ENCODE peak calls at places on chromosomes 3 and 15, in four cellular contexts. One of them, this sample, is unnamed.

GRCh38 chr3:58079773-58080172 is 71.6 kb downstream of the FLNB start:
- DNase-seq in mesothelial cell of epicardium: no peak
- DNase-seq in uterus: no peak
- DNase-seq in fibroblast of mammary gland: no peak
- DNase-seq in this sample: no peak

GRCh38 chr3:77449459-77449858 is 409.6 kb downstream of the ROBO2 start:
- DNase-seq in mesothelial cell of epicardium: no peak
- DNase-seq in uterus: no peak
- DNase-seq in fibroblast of mammary gland: no peak
- DNase-seq in this sample: no peak

GRCh38 chr15:81950841-81951414 is 94.9 kb downstream of the MEX3B start:
- DNase-seq in mesothelial cell of epicardium: no peak
- DNase-seq in uterus: no peak
- DNase-seq in fibroblast of mammary gland: no peak
- DNase-seq in this sample: no peak

GRCh38 chr3:42654331-42655201 is 1.1 kb downstream of the ZBTB47 start:
- DNase-seq in mesothelial cell of epicardium: peak
- DNase-seq in uterus: peak
- DNase-seq in fibroblast of mammary gland: peak
- DNase-seq in this sample: no peak

GRCh38 chr15:67883228-67883773 is 43.5 kb upstream of the RNU6-1 start:
- DNase-seq in mesothelial cell of epicardium: no peak
- DNase-seq in uterus: no peak
- DNase-seq in fibroblast of mammary gland: no peak
- DNase-seq in this sample: no peak

GRCh38 chr15:69074011-69074842 is 59.7 kb downstream of the NOX5 start:
- DNase-seq in mesothelial cell of epicardium: peak
- DNase-seq in uterus: peak
- DNase-seq in fibroblast of mammary gland: peak
- DNase-seq in this sample: no peak

GRCh38 chr3:125137432-125138033 is 75.0 kb downstream of the SLC12A8 start:
- DNase-seq in mesothelial cell of epicardium: no peak
- DNase-seq in uterus: no peak
- DNase-seq in fibroblast of mammary gland: peak
- DNase-seq in this sample: no peak

GRCh38 chr3:156642750-156643728 is 31.4 kb upstream of the TIPARP start:
- DNase-seq in mesothelial cell of epicardium: no peak
- DNase-seq in uterus: no peak
- DNase-seq in fibroblast of mammary gland: no peak
- DNase-seq in this sample: no peak

GRCh38 chr3:100796556-100796955 is 87.3 kb downstream of the TFG start:
- DNase-seq in mesothelial cell of epicardium: no peak
- DNase-seq in uterus: no peak
- DNase-seq in fibroblast of mammary gland: peak
- DNase-seq in this sample: no peak

GRCh38 chr3:111592941-111593340 is 2.2 kb downstream of the ZBED2 start:
- DNase-seq in mesothelial cell of epicardium: no peak
- DNase-seq in uterus: no peak
- DNase-seq in fibroblast of mammary gland: no peak
- DNase-seq in this sample: no peak

GRCh38 chr3:159829056-159829995 is 159.3 kb upstream of the IL12A start:
- DNase-seq in mesothelial cell of epicardium: no peak
- DNase-seq in uterus: no peak
- DNase-seq in fibroblast of mammary gland: peak
- DNase-seq in this sample: no peak

GRCh38 chr3:83500422-83500821 is 1458.4 kb upstream of the CADM2 start:
- DNase-seq in mesothelial cell of epicardium: no peak
- DNase-seq in uterus: no peak
- DNase-seq in fibroblast of mammary gland: no peak
- DNase-seq in this sample: no peak

GRCh38 chr15:40911139-40911538 is 16.9 kb downstream of the VPS18 start:
- DNase-seq in mesothelial cell of epicardium: no peak
- DNase-seq in uterus: no peak
- DNase-seq in fibroblast of mammary gland: no peak
- DNase-seq in this sample: no peak

GRCh38 chr3:59212128-59212764 is 162.4 kb upstream of the CFAP20DC start:
- DNase-seq in mesothelial cell of epicardium: no peak
- DNase-seq in uterus: no peak
- DNase-seq in fibroblast of mammary gland: peak
- DNase-seq in this sample: no peak

GRCh38 chr3:77078279-77078678 is 38.4 kb downstream of the ROBO2 start:
- DNase-seq in mesothelial cell of epicardium: no peak
- DNase-seq in uterus: no peak
- DNase-seq in fibroblast of mammary gland: no peak
- DNase-seq in this sample: no peak

GRCh38 chr15:96460106-96460505 is 129.6 kb downstream of the NR2F2 start:
- DNase-seq in mesothelial cell of epicardium: no peak
- DNase-seq in uterus: no peak
- DNase-seq in fibroblast of mammary gland: no peak
- DNase-seq in this sample: no peak

GRCh38 chr3:143824675-143825074 is 23.6 kb downstream of the SLC9A9 start:
- DNase-seq in mesothelial cell of epicardium: no peak
- DNase-seq in uterus: no peak
- DNase-seq in fibroblast of mammary gland: peak
- DNase-seq in this sample: no peak

GRCh38 chr3:51978143-51978502 is 3.3 kb downstream of the ABHD14A start:
- DNase-seq in mesothelial cell of epicardium: no peak
- DNase-seq in uterus: no peak
- DNase-seq in fibroblast of mammary gland: no peak
- DNase-seq in this sample: no peak

GRCh38 chr3:51980253-51980652 is 3.1 kb upstream of the ACY1 start:
- DNase-seq in mesothelial cell of epicardium: no peak
- DNase-seq in uterus: no peak
- DNase-seq in fibroblast of mammary gland: no peak
- DNase-seq in this sample: no peak

GRCh38 chr3:51975857-51976549 is 1.1 kb downstream of the ABHD14A start:
- DNase-seq in mesothelial cell of epicardium: no peak
- DNase-seq in uterus: peak
- DNase-seq in fibroblast of mammary gland: peak
- DNase-seq in this sample: no peak

GRCh38 chr3:51974963-51975856 is at the start of gene ABHD14A:
- DNase-seq in mesothelial cell of epicardium: peak
- DNase-seq in uterus: peak
- DNase-seq in fibroblast of mammary gland: peak
- DNase-seq in this sample: no peak

DNA sequence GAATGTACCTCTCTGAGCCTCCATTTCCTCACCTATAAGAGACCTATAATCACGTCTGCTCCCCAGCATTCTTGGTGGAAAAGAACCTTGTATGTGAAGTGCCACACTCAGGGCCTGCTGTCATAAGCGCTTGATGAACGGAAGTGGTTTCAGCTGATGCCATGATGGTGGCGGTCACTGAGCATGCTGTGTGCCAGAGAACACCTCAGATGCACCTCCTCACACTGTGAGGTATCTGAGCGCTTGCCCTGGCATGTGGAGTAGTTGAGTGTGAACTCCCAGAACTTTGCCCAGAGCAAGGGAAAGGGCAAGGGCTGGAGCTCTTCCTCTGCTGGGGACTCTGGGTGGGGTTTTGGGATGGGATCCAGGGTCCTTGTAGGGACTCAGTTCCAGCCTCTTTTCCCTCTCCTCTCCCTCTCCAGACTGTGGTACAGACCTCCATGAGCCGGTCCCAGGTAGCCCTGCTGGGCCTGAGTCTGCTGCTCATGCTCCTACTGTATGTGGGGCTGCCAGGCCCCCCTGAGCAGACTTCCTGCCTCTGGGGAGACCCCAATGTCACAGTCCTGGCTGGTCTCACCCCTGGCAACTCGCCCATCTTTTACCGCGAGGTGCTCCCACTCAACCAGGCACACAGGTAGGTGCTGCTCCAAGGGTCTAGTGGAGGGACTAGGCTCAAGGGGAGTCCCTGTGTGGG is 2.7 kb downstream of the ABHD14A start:
- DNase-seq in mesothelial cell of epicardium: no peak
- DNase-seq in uterus: no peak
- DNase-seq in fibroblast of mammary gland: no peak
- DNase-seq in this sample: no peak
- TF ChIP-seq CTCF in mesothelial cell of epicardium: no peak
- TF ChIP-seq CTCF in uterus: no peak
- TF ChIP-seq CTCF in fibroblast of mammary gland: no peak
- TF ChIP-seq CTCF in this sample: no peak

GRCh38 chr15:33963831-33964664 is 4.2 kb upstream of the CHRM5 start:
- DNase-seq in mesothelial cell of epicardium: no peak
- DNase-seq in uterus: no peak
- DNase-seq in fibroblast of mammary gland: peak
- DNase-seq in this sample: no peak
- TF ChIP-seq CTCF in mesothelial cell of epicardium: no peak
- TF ChIP-seq CTCF in uterus: peak
- TF ChIP-seq CTCF in fibroblast of mammary gland: peak
- TF ChIP-seq CTCF in this sample: peak

DNA sequence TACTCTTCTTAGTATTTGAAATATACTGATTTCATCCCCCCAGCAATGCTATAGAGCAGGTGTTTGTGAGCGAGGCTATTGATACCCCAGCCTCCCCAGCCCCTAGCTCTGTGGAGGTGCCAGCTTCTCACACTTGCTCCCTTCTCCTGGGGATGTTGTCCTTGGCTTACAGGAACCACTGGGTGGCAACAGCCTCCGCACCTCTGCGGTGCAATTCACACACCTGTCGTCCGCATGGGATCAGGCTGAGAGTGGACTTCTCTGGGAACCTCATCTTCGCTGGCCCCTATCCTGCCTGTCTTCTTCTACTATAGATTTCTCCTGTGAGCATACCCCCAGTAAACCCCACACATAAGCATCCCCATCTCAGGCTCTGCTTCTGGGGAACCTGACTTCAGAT is 103.9 kb upstream of the SLC6A11 start:
- DNase-seq in mesothelial cell of epicardium: no peak
- DNase-seq in uterus: no peak
- DNase-seq in fibroblast of mammary gland: no peak
- DNase-seq in this sample: peak
- TF ChIP-seq CTCF in mesothelial cell of epicardium: no peak
- TF ChIP-seq CTCF in uterus: no peak
- TF ChIP-seq CTCF in fibroblast of mammary gland: no peak
- TF ChIP-seq CTCF in this sample: no peak

GRCh38 chr3:176926034-176926433 is 271.2 kb downstream of the TBL1XR1 start:
- DNase-seq in mesothelial cell of epicardium: no peak
- DNase-seq in uterus: no peak
- DNase-seq in fibroblast of mammary gland: no peak
- DNase-seq in this sample: no peak
- TF ChIP-seq CTCF in mesothelial cell of epicardium: no peak
- TF ChIP-seq CTCF in uterus: no peak
- TF ChIP-seq CTCF in fibroblast of mammary gland: no peak
- TF ChIP-seq CTCF in this sample: no peak

GRCh38 chr3:72812201-72812600 is 36.0 kb downstream of the SHQ1 start:
- DNase-seq in mesothelial cell of epicardium: no peak
- DNase-seq in uterus: no peak
- DNase-seq in fibroblast of mammary gland: no peak
- DNase-seq in this sample: no peak

GRCh38 chr3:72810659-72811434 is 37.4 kb downstream of the SHQ1 start:
- DNase-seq in mesothelial cell of epicardium: no peak
- DNase-seq in uterus: no peak
- DNase-seq in fibroblast of mammary gland: peak
- DNase-seq in this sample: no peak

GRCh38 chr3:72814308-72814707 is 33.9 kb downstream of the SHQ1 start:
- DNase-seq in mesothelial cell of epicardium: no peak
- DNase-seq in uterus: no peak
- DNase-seq in fibroblast of mammary gland: no peak
- DNase-seq in this sample: no peak

GRCh38 chr3:72810063-72810462 is 38.2 kb downstream of the SHQ1 start:
- DNase-seq in mesothelial cell of epicardium: no peak
- DNase-seq in uterus: no peak
- DNase-seq in fibroblast of mammary gland: no peak
- DNase-seq in this sample: no peak

DNA sequence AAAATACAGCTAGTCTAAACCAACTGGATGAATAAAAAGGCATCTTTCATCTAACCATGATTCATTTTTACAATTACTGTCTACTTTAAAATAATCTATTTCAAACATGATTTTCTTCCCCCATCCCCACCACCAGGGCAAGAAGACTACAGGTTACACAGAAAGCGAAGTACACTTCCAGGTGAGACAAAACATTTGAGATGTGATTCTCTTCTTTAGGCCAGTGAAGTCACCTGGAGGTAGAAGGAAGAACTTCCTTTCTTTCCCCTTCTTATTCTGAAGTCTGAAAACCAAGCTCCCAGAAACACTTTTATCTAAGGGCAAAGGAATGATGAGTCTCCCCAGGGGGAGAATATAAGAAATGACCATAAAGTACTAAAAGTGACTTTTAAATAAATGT is 36.7 kb downstream of the SHQ1 start:
- DNase-seq in mesothelial cell of epicardium: no peak
- DNase-seq in uterus: no peak
- DNase-seq in fibroblast of mammary gland: no peak
- DNase-seq in this sample: no peak
- TF ChIP-seq CTCF in mesothelial cell of epicardium: no peak
- TF ChIP-seq CTCF in uterus: no peak
- TF ChIP-seq CTCF in fibroblast of mammary gland: no peak
- TF ChIP-seq CTCF in this sample: no peak

DNA sequence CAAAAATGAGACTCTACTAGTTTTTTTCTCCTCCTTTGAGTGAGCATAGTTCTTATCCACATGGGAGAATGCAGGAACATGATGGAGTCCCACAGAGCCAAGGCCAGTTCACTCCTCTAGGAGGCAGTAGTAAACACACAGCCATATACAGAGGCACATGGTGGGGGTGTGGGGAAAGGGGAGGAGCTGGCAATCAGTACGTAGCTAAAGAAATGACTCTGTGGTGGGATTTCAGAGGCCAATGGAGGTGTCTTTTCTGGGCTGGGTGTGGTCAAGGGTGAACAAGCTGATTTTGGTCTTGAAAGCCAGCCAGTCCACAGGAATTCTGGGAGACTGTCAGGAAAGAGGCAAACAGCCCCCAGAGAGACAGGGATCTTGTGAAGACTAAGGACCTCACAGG is 6.6 kb upstream of the RAB11A start:
- DNase-seq in mesothelial cell of epicardium: no peak
- DNase-seq in uterus: no peak
- DNase-seq in fibroblast of mammary gland: peak
- DNase-seq in this sample: peak
- TF ChIP-seq CTCF in mesothelial cell of epicardium: no peak
- TF ChIP-seq CTCF in uterus: no peak
- TF ChIP-seq CTCF in fibroblast of mammary gland: peak
- TF ChIP-seq CTCF in this sample: peak

GRCh38 chr3:187242900-187243299 is 45.6 kb downstream of the RTP1 start:
- DNase-seq in mesothelial cell of epicardium: no peak
- DNase-seq in uterus: no peak
- DNase-seq in fibroblast of mammary gland: no peak
- DNase-seq in this sample: no peak
- TF ChIP-seq CTCF in mesothelial cell of epicardium: no peak
- TF ChIP-seq CTCF in uterus: no peak
- TF ChIP-seq CTCF in fibroblast of mammary gland: no peak
- TF ChIP-seq CTCF in this sample: no peak

This sample was measured in CD14-positive monocyte.